ENCODE peak calls at places on chromosomes 13 and 19, in eight cellular contexts. W is T-helper 2 cell treated with Interferon-gamma antibody and Interleukin-4, amounts not matched to agents 5 μg/mL and 100 μg/mL, for 36 hours; T is D341Med; Z is B cell; Y is Calu3; X is progenitor cell of endocrine pancreas; S is NCI-H1417; K is lower lobe of right lung. L is an unnamed sample.

GRCh38 chr13:102197193-102197592 is 204.7 kb downstream of the FGF14 start:
- DNase-seq in W (no peak), T (no peak), Z (no peak), Y (peak), X (no peak), S (no peak), K (no peak), L (no peak)

GRCh38 chr19:43754312-43754561 is 525 bp downstream of the SMG9 start:
- DNase-seq in W (no peak), T (no peak), Z (no peak), Y (no peak), X (no peak), S (no peak), K (no peak), L (no peak)

GRCh38 chr19:7857727-7858701 is 16.2 kb downstream of the PRR36 start:
- DNase-seq in W (no peak), T (peak), Z (no peak), Y (no peak), X (no peak), S (peak), K (no peak), L (no peak)

GRCh38 chr19:1247747-1248453 is 483 bp upstream of the MIDN start:
- DNase-seq in W (peak), T (no peak), Z (no peak), Y (peak), X (no peak), S (no peak), K (peak), L (no peak)

GRCh38 chr13:67877031-67877430 is 646.9 kb upstream of the PCDH9 start:
- DNase-seq in W (no peak), T (no peak), Z (no peak), Y (no peak), X (no peak), S (no peak), K (no peak), L (no peak)

GRCh38 chr19:51788029-51788428 is 6.9 kb upstream of the FPR3 start:
- DNase-seq in W (no peak), T (no peak), Z (no peak), Y (no peak), X (no peak), S (no peak), K (no peak), L (no peak)

GRCh38 chr13:39599842-39600241 is 3.2 kb downstream of the LHFPL6 start:
- DNase-seq in W (no peak), T (no peak), Z (no peak), Y (no peak), X (no peak), S (no peak), K (no peak), L (no peak)

GRCh38 chr19:2122251-2122650 is 25.5 kb downstream of the IZUMO4 start:
- DNase-seq in W (no peak), T (no peak), Z (no peak), Y (no peak), X (no peak), S (no peak), K (no peak), L (no peak)

GRCh38 chr13:104310861-104311260 is 1244.6 kb upstream of the SLC10A2 start:
- DNase-seq in W (no peak), T (no peak), Z (no peak), Y (no peak), X (no peak), S (no peak), K (no peak), L (no peak)

GRCh38 chr13:77213644-77214043 is 113.2 kb downstream of the MYCBP2 start:
- DNase-seq in W (no peak), T (no peak), Z (no peak), Y (no peak), X (no peak), S (no peak), K (no peak), L (no peak)

GRCh38 chr19:10427169-10427568 is 6.8 kb downstream of the PDE4A start:
- DNase-seq in W (no peak), T (no peak), Z (no peak), Y (no peak), X (no peak), S (no peak), K (no peak), L (no peak)

GRCh38 chr13:113297370-113297871 is 382 bp downstream of the LAMP1 start:
- DNase-seq in W (peak), T (no peak), Z (peak), Y (no peak), X (peak), S (no peak), K (peak), L (no peak)

GRCh38 chr13:48625396-48626076 is 28.2 kb upstream of the CYSLTR2 start:
- DNase-seq in W (no peak), T (no peak), Z (no peak), Y (no peak), X (no peak), S (no peak), K (no peak), L (no peak)

GRCh38 chr13:99307648-99308339 is 595 bp upstream of the GPR183 start:
- DNase-seq in W (peak), T (no peak), Z (no peak), Y (no peak), X (no peak), S (no peak), K (peak), L (no peak)

GRCh38 chr13:61414136-61414535 is 1.5 kb downstream of the PCDH20 start:
- DNase-seq in W (no peak), T (peak), Z (no peak), Y (no peak), X (no peak), S (no peak), K (no peak), L (no peak)

GRCh38 chr13:29702912-29703351 is 107.4 kb upstream of the SLC7A1 start:
- DNase-seq in W (no peak), T (no peak), Z (no peak), Y (no peak), X (no peak), S (no peak), K (no peak), L (no peak)

GRCh38 chr19:41689993-41690800 is 2.1 kb upstream of the CEACAM7 start:
- DNase-seq in W (no peak), T (no peak), Z (no peak), Y (no peak), X (no peak), S (no peak), K (no peak), L (no peak)

GRCh38 chr19:16031872-16032200 is 44.5 kb upstream of the TPM4 start:
- DNase-seq in W (no peak), T (peak), Z (no peak), Y (no peak), X (no peak), S (no peak), K (no peak), L (no peak)

GRCh38 chr13:48998893-48999292 is 23.2 kb downstream of the FNDC3A start:
- DNase-seq in W (no peak), T (no peak), Z (no peak), Y (no peak), X (no peak), S (no peak), K (no peak), L (no peak)

GRCh38 chr19:10812902-10813404 is 23.1 kb downstream of the TMED1 start:
- DNase-seq in W (peak), T (no peak), Z (no peak), Y (no peak), X (no peak), S (no peak), K (no peak), L (no peak)

GRCh38 chr13:27622881-27623280 is 1.2 kb downstream of the POLR1D start:
- DNase-seq in W (no peak), T (no peak), Z (no peak), Y (no peak), X (no peak), S (no peak), K (no peak), L (no peak)

GRCh38 chr13:110876592-110876991 is 38.3 kb downstream of the ANKRD10 start:
- DNase-seq in W (no peak), T (no peak), Z (no peak), Y (no peak), X (no peak), S (no peak), K (no peak), L (no peak)

GRCh38 chr19:3691726-3692125 is 8.5 kb downstream of the PIP5K1C start:
- DNase-seq in W (no peak), T (no peak), Z (no peak), Y (no peak), X (no peak), S (no peak), K (no peak), L (no peak)

GRCh38 chr13:20356437-20356836 is 124.3 kb upstream of the GJB6 start:
- DNase-seq in W (no peak), T (no peak), Z (no peak), Y (no peak), X (no peak), S (no peak), K (no peak), L (no peak)

GRCh38 chr19:49244256-49244655 is 80.7 kb downstream of the SLC6A16 start:
- DNase-seq in W (no peak), T (no peak), Z (no peak), Y (no peak), X (no peak), S (no peak), K (no peak), L (no peak)

GRCh38 chr19:10219678-10220077 is 11.5 kb downstream of the S1PR2 start:
- DNase-seq in W (no peak), T (no peak), Z (peak), Y (peak), X (no peak), S (no peak), K (no peak), L (no peak)

GRCh38 chr19:48596679-48597465 is 9.7 kb upstream of the SPACA4 start:
- DNase-seq in W (peak), T (peak), Z (peak), Y (no peak), X (no peak), S (no peak), K (no peak), L (no peak)

GRCh38 chr19:1809663-1810062 is 2.4 kb downstream of the ATP8B3 start:
- DNase-seq in W (no peak), T (no peak), Z (no peak), Y (no peak), X (no peak), S (no peak), K (no peak), L (no peak)

GRCh38 chr19:41521860-41522555 is 54.0 kb upstream of the CEACAM21 start:
- DNase-seq in W (no peak), T (no peak), Z (peak), Y (peak), X (no peak), S (no peak), K (peak), L (no peak)

GRCh38 chr13:98974053-98974452 is 3.8 kb downstream of the DOCK9 start:
- DNase-seq in W (no peak), T (no peak), Z (peak), Y (no peak), X (no peak), S (no peak), K (no peak), L (no peak)

GRCh38 chr13:24216176-24216575 is 55.7 kb downstream of the SPATA13 start:
- DNase-seq in W (no peak), T (no peak), Z (no peak), Y (no peak), X (no peak), S (no peak), K (no peak), L (no peak)

GRCh38 chr19:4660181-4660791 is 9.9 kb downstream of the MYDGF start:
- DNase-seq in W (no peak), T (peak), Z (no peak), Y (peak), X (no peak), S (no peak), K (no peak), L (no peak)

GRCh38 chr19:532578-533484 is 1.3 kb downstream of the CDC34 start:
- DNase-seq in W (peak), T (peak), Z (peak), Y (peak), X (no peak), S (peak), K (peak), L (peak)

GRCh38 chr13:93217701-93218100 is 8.9 kb upstream of the GPC6 start:
- DNase-seq in W (no peak), T (no peak), Z (no peak), Y (no peak), X (no peak), S (peak), K (no peak), L (no peak)

GRCh38 chr13:96141032-96141431 is 51.1 kb downstream of the HS6ST3 start:
- DNase-seq in W (no peak), T (no peak), Z (no peak), Y (no peak), X (no peak), S (peak), K (no peak), L (no peak)

GRCh38 chr19:18000480-18000980 is 7.4 kb upstream of the ARRDC2 start:
- DNase-seq in W (no peak), T (no peak), Z (no peak), Y (no peak), X (no peak), S (no peak), K (no peak), L (no peak)

GRCh38 chr19:31560021-31560770 is 211.0 kb upstream of the TSHZ3 start:
- DNase-seq in W (no peak), T (no peak), Z (no peak), Y (no peak), X (no peak), S (no peak), K (no peak), L (no peak)

GRCh38 chr19:38400361-38400760 is 2.5 kb upstream of the FAM98C start:
- DNase-seq in W (no peak), T (no peak), Z (no peak), Y (no peak), X (no peak), S (no peak), K (no peak), L (no peak)

GRCh38 chr13:78881746-78882145 is 222.8 kb upstream of the OBI1 start:
- DNase-seq in W (no peak), T (no peak), Z (no peak), Y (no peak), X (no peak), S (peak), K (no peak), L (no peak)

L was measured in cerebellar nuclear complex.